ENCODE peak calls at places on chromosomes 1 and 21, in ten cellular contexts. I, E, D, U, M, L, J, C, W and Q are unnamed samples.

GRCh38 chr1:172452536-172453159 is 8.8 kb upstream of the PIGC start:
- DNase-seq in I (no peak), E (no peak), D (no peak), U (no peak), M (no peak), L (no peak), J (no peak), C (no peak), W (no peak), Q (peak; percentile 21)

GRCh38 chr1:114139540-114139939 is 14.1 kb downstream of the SYT6 start:
- DNase-seq in I (no peak), E (no peak), D (no peak), U (no peak), M (no peak), L (no peak), J (no peak), C (no peak), W (no peak), Q (no peak)

GRCh38 chr21:26883768-26884167 is 38.6 kb upstream of the ADAMTS1 start:
- DNase-seq in I (no peak), E (no peak), D (no peak), U (no peak), M (no peak), L (no peak), J (no peak), C (no peak), W (no peak), Q (peak; percentile 8)

GRCh38 chr1:29500651-29501050 is 264.3 kb downstream of the PTPRU start:
- DNase-seq in I (no peak), E (peak; percentile 18), D (no peak), U (no peak), M (no peak), L (no peak), J (no peak), C (peak; percentile 59), W (peak; percentile 41), Q (no peak)

GRCh38 chr1:171226757-171227370 is 21.4 kb upstream of the FMO1 start:
- DNase-seq in I (peak; percentile 43), E (peak; percentile 72), D (no peak), U (peak; percentile 81), M (peak; percentile 73), L (peak; percentile 28), J (no peak), C (no peak), W (no peak), Q (peak; percentile 86)

GRCh38 chr1:6962956-6963915 is 178.0 kb downstream of the CAMTA1 start:
- DNase-seq in I (peak; percentile 86), E (peak; percentile 99), D (peak; percentile 63), U (peak; percentile 66), M (peak; percentile 58), L (no peak), J (peak; percentile 30), C (peak; percentile 89), W (no peak), Q (peak; percentile 18)

GRCh38 chr1:203346755-203347102 is 4.2 kb downstream of the FMOD start:
- DNase-seq in I (no peak), E (no peak), D (no peak), U (no peak), M (no peak), L (no peak), J (no peak), C (no peak), W (no peak), Q (no peak)

GRCh38 chr1:95022527-95022926 is 50.2 kb downstream of the ALG14 start:
- DNase-seq in I (no peak), E (no peak), D (no peak), U (no peak), M (no peak), L (no peak), J (no peak), C (no peak), W (no peak), Q (no peak)

GRCh38 chr1:66779475-66780078 is 21.5 kb downstream of the INSL5 start:
- DNase-seq in I (no peak), E (no peak), D (no peak), U (no peak), M (no peak), L (no peak), J (no peak), C (no peak), W (no peak), Q (no peak)

GRCh38 chr1:79044974-79045650 is 38.6 kb upstream of the ADGRL4 start:
- DNase-seq in I (no peak), E (peak; percentile 66), D (no peak), U (no peak), M (no peak), L (no peak), J (no peak), C (peak; percentile 73), W (peak; percentile 46), Q (no peak)
- H3K9me3 ChIP-seq in I (no peaks in the 10 kb centered on the region), E (no peaks in the 10 kb centered on the region), D (no peaks in the 10 kb centered on the region), U (no peaks in the 10 kb centered on the region), M (no peaks in the 10 kb centered on the region), L (no peaks in the 10 kb centered on the region), J (no peaks in the 10 kb centered on the region), C (no peaks in the 10 kb centered on the region), W (no peaks in the 10 kb centered on the region), Q (no peaks in the 10 kb centered on the region)

DNA sequence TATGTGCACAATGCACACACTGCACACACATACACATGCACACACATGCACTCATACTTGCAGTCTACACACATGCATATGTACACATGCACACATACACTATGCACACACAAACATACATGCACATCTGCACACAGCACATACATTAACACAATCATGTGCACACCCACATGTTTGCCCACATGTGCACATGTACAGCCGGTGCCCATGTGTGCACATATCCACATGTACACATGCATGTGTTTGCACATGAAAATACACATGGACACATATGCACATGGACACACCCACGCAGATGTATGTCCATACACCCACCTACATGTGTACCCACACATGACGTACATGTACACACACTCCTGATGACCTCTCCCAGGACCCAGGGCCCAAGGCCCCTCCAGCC is 105.1 kb upstream of the ACTRT2 start:
- DNase-seq in I (no peak), E (no peak), D (no peak), U (no peak), M (no peak), L (no peak), J (no peak), C (no peak), W (no peak), Q (no peak)
- H3K9me3 ChIP-seq in I (no peaks in the 10 kb centered on the region), E (peaks cover 92% of the 10 kb centered on the region), D (no peaks in the 10 kb centered on the region), U (no peaks in the 10 kb centered on the region), M (no peaks in the 10 kb centered on the region), L (no peaks in the 10 kb centered on the region), J (no peaks in the 10 kb centered on the region), C (no peaks in the 10 kb centered on the region), W (no peaks in the 10 kb centered on the region), Q (peaks cover 7% of the 10 kb centered on the region)

GRCh38 chr1:3103977-3104677 is 35.1 kb downstream of the PRDM16 start:
- DNase-seq in I (no peak), E (no peak), D (no peak), U (no peak), M (no peak), L (no peak), J (no peak), C (no peak), W (no peak), Q (peak; percentile 36)
- H3K9me3 ChIP-seq in I (no peaks in the 10 kb centered on the region), E (no peaks in the 10 kb centered on the region), D (no peaks in the 10 kb centered on the region), U (no peaks in the 10 kb centered on the region), M (no peaks in the 10 kb centered on the region), L (no peaks in the 10 kb centered on the region), J (no peaks in the 10 kb centered on the region), C (no peaks in the 10 kb centered on the region), W (no peaks in the 10 kb centered on the region), Q (no peaks in the 10 kb centered on the region)

GRCh38 chr1:2955652-2956051 is 65.6 kb upstream of the ACTRT2 start:
- DNase-seq in I (no peak), E (no peak), D (peak; percentile 11), U (no peak), M (no peak), L (no peak), J (no peak), C (no peak), W (peak; percentile 6), Q (no peak)

GRCh38 chr1:2961081-2961480 is 60.2 kb upstream of the ACTRT2 start:
- DNase-seq in I (no peak), E (no peak), D (peak; percentile 27), U (no peak), M (no peak), L (no peak), J (no peak), C (peak; percentile 41), W (peak; percentile 18), Q (no peak)

GRCh38 chr1:2953688-2954285 is 67.5 kb upstream of the ACTRT2 start:
- DNase-seq in I (no peak), E (no peak), D (no peak), U (no peak), M (peak; percentile 18), L (no peak), J (no peak), C (no peak), W (no peak), Q (no peak)

GRCh38 chr1:2956571-2956970 is 64.7 kb upstream of the ACTRT2 start:
- DNase-seq in I (no peak), E (no peak), D (no peak), U (no peak), M (no peak), L (no peak), J (no peak), C (no peak), W (no peak), Q (no peak)

DNA sequence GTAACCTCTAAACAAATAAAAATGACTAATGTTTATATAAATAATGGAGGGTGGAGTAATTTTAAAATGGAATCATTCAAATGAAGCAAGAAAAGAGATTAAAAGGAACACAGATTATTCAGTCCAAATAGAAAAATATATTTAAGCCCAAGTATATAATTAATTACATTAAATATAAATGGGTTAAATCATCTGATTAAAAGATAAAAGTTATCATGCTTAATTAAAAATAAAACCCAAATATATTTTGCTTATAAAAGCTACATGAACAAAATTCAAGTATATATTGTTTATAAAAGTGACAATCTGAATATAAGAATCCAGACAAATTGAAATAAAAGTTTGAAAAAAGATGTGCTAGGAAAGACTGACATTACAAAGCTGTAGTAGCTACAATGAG is 63.9 kb upstream of the ACTRT2 start:
- DNase-seq in I (no peak), E (no peak), D (no peak), U (no peak), M (no peak), L (no peak), J (no peak), C (no peak), W (no peak), Q (no peak)
- H3K9me3 ChIP-seq in I (peaks cover 5% of the 10 kb centered on the region), E (peaks cover 81% of the 10 kb centered on the region), D (no peaks in the 10 kb centered on the region), U (peaks cover 2% of the 10 kb centered on the region), M (peaks cover 22% of the 10 kb centered on the region), L (peaks cover 3% of the 10 kb centered on the region), J (peaks cover 2% of the 10 kb centered on the region), C (no peaks in the 10 kb centered on the region), W (no peaks in the 10 kb centered on the region), Q (no peaks in the 10 kb centered on the region)

DNA sequence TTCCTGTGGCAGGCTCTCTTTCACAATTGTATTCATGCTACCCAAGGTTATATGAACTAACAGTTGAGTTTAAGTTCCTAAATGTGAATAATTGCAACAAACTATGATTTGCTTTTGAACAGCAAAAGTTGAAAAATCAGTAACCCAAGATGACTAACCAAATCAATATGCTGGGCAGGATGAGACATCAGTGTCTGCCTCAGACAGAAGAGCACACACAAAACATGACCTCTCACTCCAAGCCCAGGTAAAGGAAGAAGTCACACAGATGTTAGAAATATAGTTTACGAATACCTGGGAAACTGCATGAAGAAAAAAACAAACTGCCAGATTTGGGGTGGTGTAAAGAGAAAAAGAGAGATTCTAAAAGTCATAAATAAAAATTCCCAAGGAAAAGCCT is 3.5 kb downstream of the OR2L13 start:
- DNase-seq in I (no peak), E (no peak), D (no peak), U (no peak), M (no peak), L (no peak), J (no peak), C (no peak), W (no peak), Q (no peak)
- H3K9me3 ChIP-seq in I (no peaks in the 10 kb centered on the region), E (peaks cover 73% of the 10 kb centered on the region), D (no peaks in the 10 kb centered on the region), U (no peaks in the 10 kb centered on the region), M (no peaks in the 10 kb centered on the region), L (no peaks in the 10 kb centered on the region), J (peaks cover 2% of the 10 kb centered on the region), C (no peaks in the 10 kb centered on the region), W (no peaks in the 10 kb centered on the region), Q (no peaks in the 10 kb centered on the region)